ENCODE peak calls at places on chromosomes 16 and 17, in seven cellular contexts. N is colonic mucosa; Y is body of pancreas; P is substantia nigra; B is CD8-positive, alpha-beta T cell; S is ovary; Q is SJSA1. K is an unnamed sample.

GRCh38 chr16:30095166-30096078 is 591 bp downstream of the YPEL3 start:
- DNase-seq in Q (no peak), Y (peak), N (peak), P (no peak), B (no peak), S (peak), K (peak)

GRCh38 chr16:71467810-71468209 is 5.8 kb upstream of the ZNF23 start:
- DNase-seq in Y (no peak), B (peak), P (no peak), Q (no peak), S (peak), N (no peak), K (no peak)

GRCh38 chr17:72121164-72122001 is 563 bp downstream of the SOX9 start:
- DNase-seq in N (peak), B (no peak), Q (peak), P (peak), S (no peak), Y (peak), K (peak)

GRCh38 chr16:11024333-11025053 is 80.1 kb downstream of the CLEC16A start:
- DNase-seq in Y (no peak), N (no peak), P (no peak), B (no peak), S (no peak), Q (no peak), K (no peak)

GRCh38 chr17:3532859-3533142 is 24.8 kb downstream of the TRPV3 start:
- DNase-seq in S (no peak), P (no peak), B (no peak), Q (no peak), N (no peak), Y (no peak), K (no peak)

GRCh38 chr16:80938035-80938927 is 68.4 kb downstream of the CMC2 start:
- DNase-seq in P (no peak), Y (peak), Q (peak), S (peak), N (no peak), B (no peak), K (no peak)

GRCh38 chr16:84022641-84023040 is 20.0 kb downstream of the SLC38A8 start:
- DNase-seq in B (no peak), S (no peak), N (no peak), Q (no peak), Y (no peak), P (no peak), K (no peak)

GRCh38 chr17:49497147-49498036 is 2.3 kb downstream of the NGFR start:
- DNase-seq in B (no peak), S (peak), P (no peak), N (no peak), Q (no peak), Y (peak), K (no peak)

GRCh38 chr16:11349599-11350276 is 4.5 kb downstream of the RMI2 start:
- DNase-seq in Q (no peak), B (no peak), Y (peak), P (peak), S (peak), N (peak), K (peak)

GRCh38 chr16:73068546-73069401 is 20.8 kb upstream of the ZFHX3 start:
- DNase-seq in P (no peak), S (no peak), N (no peak), B (no peak), Q (no peak), Y (peak), K (peak)

GRCh38 chr16:72947379-72948237 is 100.3 kb downstream of the ZFHX3 start:
- DNase-seq in Y (peak), S (no peak), N (no peak), B (no peak), Q (no peak), P (no peak), K (no peak)

GRCh38 chr17:74280093-74280513 is 6.1 kb downstream of the DNAI2 start:
- DNase-seq in Q (no peak), B (peak), Y (no peak), S (no peak), N (no peak), P (no peak), K (peak)

GRCh38 chr16:85302018-85302847 is 190.0 kb upstream of the CIBAR2 start:
- DNase-seq in Y (peak), N (no peak), Q (no peak), P (no peak), B (no peak), S (no peak), K (no peak)

GRCh38 chr17:1709403-1709891 is 730 bp downstream of the TLCD2 start:
- DNase-seq in N (peak), B (no peak), S (no peak), Y (no peak), Q (no peak), P (no peak), K (no peak)

GRCh38 chr16:77677129-77677528 is 45.2 kb upstream of the NUDT7 start:
- DNase-seq in P (no peak), N (no peak), Q (no peak), S (no peak), B (no peak), Y (no peak), K (no peak)

GRCh38 chr16:57754354-57755060 is 18.9 kb downstream of the KATNB1 start:
- DNase-seq in B (no peak), Q (no peak), P (no peak), Y (no peak), N (no peak), S (no peak), K (peak)

GRCh38 chr17:4004517-4005295 is 40.5 kb upstream of the ATP2A3 start:
- DNase-seq in N (peak), Q (no peak), Y (peak), S (peak), B (peak), P (no peak), K (peak)

GRCh38 chr17:4598776-4599504 is 14.6 kb downstream of the SMTNL2 start:
- DNase-seq in Q (no peak), B (no peak), Y (no peak), S (peak), N (peak), P (no peak), K (no peak)

GRCh38 chr17:61442878-61443474 is 9.2 kb upstream of the TBX4 start:
- DNase-seq in Y (no peak), S (no peak), N (no peak), B (no peak), P (no peak), Q (no peak), K (no peak)

GRCh38 chr17:69883139-69883538 is 191.9 kb upstream of the KCNJ16 start:
- DNase-seq in Q (no peak), S (no peak), Y (no peak), P (no peak), N (no peak), B (no peak), K (no peak)

GRCh38 chr16:12788758-12789157 is 14.9 kb downstream of the CPPED1 start:
- DNase-seq in Y (no peak), Q (no peak), B (no peak), N (no peak), S (no peak), P (no peak), K (no peak)

GRCh38 chr16:10594312-10594950 is 14.0 kb upstream of the EMP2 start:
- DNase-seq in P (no peak), B (no peak), Q (no peak), S (no peak), N (peak), Y (peak), K (peak)

GRCh38 chr16:73216932-73217331 is 169.0 kb upstream of the ZFHX3 start:
- DNase-seq in Y (no peak), S (no peak), P (no peak), N (no peak), Q (no peak), B (no peak), K (no peak)

GRCh38 chr17:52147872-52148271 is 10.6 kb downstream of the CA10 start:
- DNase-seq in S (no peak), B (no peak), P (no peak), Y (no peak), Q (no peak), N (no peak), K (no peak)

GRCh38 chr16:84559311-84559932 is 55.0 kb upstream of the MEAK7 start:
- DNase-seq in S (no peak), Q (no peak), N (peak), P (no peak), Y (no peak), B (no peak), K (no peak)

GRCh38 chr16:89201467-89202377 is 1.4 kb upstream of the SLC22A31 start:
- DNase-seq in B (peak), Y (peak), N (peak), S (peak), Q (no peak), P (no peak), K (peak)

DNA sequence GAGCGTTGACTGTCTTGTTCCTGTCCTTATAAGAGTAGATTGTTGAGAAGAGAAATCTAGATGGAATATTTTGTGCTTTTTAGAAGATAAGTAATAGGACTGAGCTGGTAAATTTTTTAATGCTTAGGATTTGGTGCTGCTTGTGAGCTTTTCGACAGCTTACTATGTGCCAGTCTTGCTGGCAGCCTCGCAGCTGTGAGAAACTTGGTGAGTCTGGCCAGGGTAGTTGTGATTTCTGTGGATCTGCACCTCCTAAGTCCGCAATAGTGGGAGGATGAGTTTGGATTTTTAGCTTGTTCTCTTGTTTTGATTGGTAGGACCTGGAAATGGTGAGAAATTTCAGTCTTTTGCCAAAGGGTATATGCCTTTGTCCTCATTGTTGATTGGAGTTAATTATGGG is 3.6 kb downstream of the SOCS7 start:
- DNase-seq in S (no peak), N (no peak), Q (no peak), B (no peak), P (no peak), Y (no peak), K (no peak)
- H3K27ac ChIP-seq in S (no peak), N (no peak), Q (no peak), B (no peak), P (no peak), Y (no peak), K (no peak)

GRCh38 chr17:37494401-37494831 is 4.7 kb downstream of the DUSP14 start:
- DNase-seq in B (no peak), S (no peak), N (no peak), Q (no peak), Y (no peak), P (no peak), K (no peak)

GRCh38 chr17:37493249-37494027 is 3.7 kb downstream of the DUSP14 start:
- DNase-seq in N (no peak), S (no peak), Y (no peak), B (no peak), Q (no peak), P (no peak), K (no peak)

GRCh38 chr17:37490638-37491614 is 1.2 kb downstream of the DUSP14 start:
- DNase-seq in N (peak), S (peak), B (no peak), Q (peak), P (no peak), Y (peak), K (no peak)

GRCh38 chr17:37490022-37490587 is 414 bp downstream of the DUSP14 start:
- DNase-seq in B (peak), S (peak), N (peak), Q (peak), P (peak), Y (peak), K (peak)

DNA sequence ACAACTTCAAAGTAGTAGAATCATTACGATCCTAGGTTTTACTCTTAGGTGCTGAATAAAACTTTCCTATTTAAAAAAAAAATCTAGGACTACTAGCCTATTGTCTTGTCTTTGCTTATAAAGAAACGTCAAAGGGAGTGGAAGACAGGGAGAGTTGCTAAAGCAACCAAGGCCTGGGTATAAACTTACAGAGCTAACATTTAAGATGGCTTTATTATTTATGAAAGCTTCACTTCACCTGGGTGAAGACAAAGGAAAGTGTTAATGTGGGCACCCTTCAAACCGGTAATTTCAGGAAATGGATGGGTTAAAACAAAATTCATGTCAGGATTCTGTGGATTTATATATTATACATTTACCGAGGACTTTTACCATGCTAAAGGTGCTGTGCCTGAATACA is 2.5 kb downstream of the DUSP14 start:
- DNase-seq in Q (no peak), P (no peak), Y (no peak), S (no peak), N (no peak), B (no peak), K (no peak)
- H3K27ac ChIP-seq in Q (peak), P (no peak), Y (no peak), S (no peak), N (no peak), B (no peak), K (no peak)

GRCh38 chr16:68252383-68252782 is 7.2 kb downstream of the PLA2G15 start:
- DNase-seq in N (no peak), Q (no peak), P (no peak), B (no peak), S (no peak), Y (no peak), K (no peak)

GRCh38 chr16:68253721-68254120 is 8.5 kb downstream of the PLA2G15 start:
- DNase-seq in Y (no peak), S (no peak), B (no peak), N (no peak), P (no peak), Q (no peak), K (no peak)

GRCh38 chr16:68251812-68252211 is 6.6 kb downstream of the PLA2G15 start:
- DNase-seq in Q (no peak), N (no peak), S (no peak), B (no peak), P (no peak), Y (no peak), K (no peak)

GRCh38 chr16:68249361-68249760 is 4.2 kb downstream of the PLA2G15 start:
- DNase-seq in P (no peak), N (no peak), S (no peak), Q (no peak), Y (no peak), B (no peak), K (no peak)

DNA sequence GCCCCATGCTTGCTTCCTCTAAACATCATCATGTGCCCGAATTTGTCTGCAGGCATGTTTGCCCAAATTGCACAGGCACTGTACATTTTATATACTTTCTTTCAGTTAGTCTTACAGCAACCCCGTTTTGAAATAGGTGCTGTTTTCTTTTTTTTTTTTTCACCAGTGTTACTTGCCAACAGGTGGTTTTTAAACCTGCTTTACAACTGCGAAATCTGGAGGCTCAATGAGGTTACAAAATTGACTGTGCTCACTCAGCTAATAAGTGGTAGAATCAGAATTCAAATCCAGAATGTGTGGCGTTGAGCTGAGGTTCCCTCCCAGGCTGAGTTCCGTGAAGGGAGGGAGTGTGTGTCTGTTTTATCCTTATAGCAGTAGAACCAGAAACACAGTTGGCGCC is 5.8 kb downstream of the PLA2G15 start:
- DNase-seq in S (no peak), N (no peak), P (no peak), Q (no peak), Y (no peak), B (no peak), K (no peak)
- H3K27ac ChIP-seq in S (no peak), N (no peak), P (no peak), Q (no peak), Y (no peak), B (no peak), K (no peak)

GRCh38 chr17:28864991-28865849 is 10.4 kb downstream of the ERAL1 start:
- DNase-seq in Y (no peak), P (no peak), N (peak), B (no peak), Q (no peak), S (no peak), K (no peak)
- H3K27ac ChIP-seq in Y (no peak), P (no peak), N (peak), B (no peak), Q (peak), S (no peak), K (no peak)

GRCh38 chr16:66081967-66082366 is 284.5 kb upstream of the CDH5 start:
- DNase-seq in S (no peak), N (no peak), B (no peak), P (no peak), Y (no peak), Q (peak), K (no peak)
- H3K27ac ChIP-seq in S (no peak), N (no peak), B (no peak), P (no peak), Y (no peak), Q (peak), K (no peak)

DNA sequence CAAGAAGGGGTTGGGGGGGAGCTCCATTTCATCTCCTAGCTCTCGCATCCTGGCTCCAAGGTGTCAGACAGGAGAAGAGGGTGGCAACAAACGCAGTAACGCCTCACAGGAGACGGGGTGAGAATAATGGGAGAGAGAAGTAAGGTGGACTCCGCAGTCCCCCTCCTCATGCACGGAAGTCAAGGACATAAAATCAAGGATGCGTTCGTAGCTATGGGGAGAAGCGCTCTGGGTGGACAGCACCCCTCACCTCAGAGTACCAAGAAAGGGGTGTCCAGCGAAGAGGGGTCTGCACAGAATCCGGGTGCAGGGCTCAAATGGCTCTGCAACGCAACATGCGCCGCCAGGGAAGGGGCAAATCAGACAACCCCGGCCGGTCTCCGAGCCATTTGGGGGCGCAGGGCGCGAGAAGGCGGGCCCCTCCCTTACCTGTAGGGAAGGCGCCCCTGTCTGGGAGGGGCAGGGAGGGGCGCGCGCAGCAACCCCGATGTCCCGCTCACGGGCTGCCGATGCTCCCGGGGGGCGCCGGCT is 551 bp downstream of the HDAC5 start:
- DNase-seq in B (no peak), N (no peak), P (no peak), Q (peak), Y (no peak), S (no peak), K (peak)
- H3K27ac ChIP-seq in B (peak), N (peak), P (peak), Q (peak), Y (peak), S (peak), K (peak)

DNA sequence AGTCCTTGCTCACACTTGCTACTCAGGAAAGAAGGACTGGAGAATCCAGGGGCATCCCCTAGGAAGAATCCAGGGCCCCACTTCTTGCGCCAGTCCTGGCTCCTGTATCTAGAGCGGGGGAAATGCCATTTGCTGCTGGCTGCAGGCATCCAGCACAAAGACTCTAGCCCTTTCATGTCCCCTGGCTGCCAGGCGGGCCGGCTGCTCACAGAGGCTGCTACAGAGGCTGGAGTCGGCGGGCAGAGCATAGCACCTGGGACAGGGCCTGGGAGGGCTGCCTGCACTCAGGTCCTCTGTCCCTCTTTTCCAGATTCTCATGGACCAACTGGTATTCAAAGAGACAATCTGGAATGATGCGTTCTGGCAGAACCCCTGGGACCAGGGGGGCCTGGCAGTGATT is 13.8 kb downstream of the SMIM5 start:
- DNase-seq in Y (no peak), Q (no peak), N (no peak), B (no peak), P (no peak), S (no peak), K (no peak)
- H3K27ac ChIP-seq in Y (peak), Q (no peak), N (peak), B (no peak), P (peak), S (no peak), K (peak)

DNA sequence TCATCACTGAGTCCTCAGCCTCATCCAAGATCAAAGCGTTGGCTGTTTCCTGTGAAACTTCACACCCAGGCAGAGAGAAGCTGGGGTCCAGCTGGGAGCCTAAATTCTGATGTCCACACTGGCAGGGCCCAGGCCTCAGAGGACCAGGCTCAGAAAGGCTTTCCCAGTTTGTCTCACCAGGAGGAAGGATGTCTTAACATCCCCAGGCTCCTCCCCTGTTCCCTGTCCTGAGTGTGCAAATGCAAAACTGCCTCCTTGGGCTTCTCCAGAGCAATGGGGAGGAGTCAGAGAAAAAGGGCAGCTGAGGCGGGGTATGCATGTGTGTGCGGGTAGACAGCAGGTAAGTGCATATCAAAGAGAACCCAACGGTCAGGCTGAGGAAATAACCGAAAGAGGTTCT is 45.7 kb downstream of the CUEDC1 start:
- DNase-seq in S (no peak), N (no peak), B (no peak), P (no peak), Y (no peak), Q (no peak), K (no peak)
- H3K27ac ChIP-seq in S (no peak), N (no peak), B (no peak), P (peak), Y (no peak), Q (no peak), K (no peak)

GRCh38 chr17:39659286-39660010 is 5.7 kb upstream of the TCAP start:
- DNase-seq in N (no peak), Q (no peak), B (no peak), P (no peak), Y (no peak), S (peak), K (no peak)
- H3K27ac ChIP-seq in N (no peak), Q (no peak), B (peak), P (peak), Y (no peak), S (no peak), K (peak)

DNA sequence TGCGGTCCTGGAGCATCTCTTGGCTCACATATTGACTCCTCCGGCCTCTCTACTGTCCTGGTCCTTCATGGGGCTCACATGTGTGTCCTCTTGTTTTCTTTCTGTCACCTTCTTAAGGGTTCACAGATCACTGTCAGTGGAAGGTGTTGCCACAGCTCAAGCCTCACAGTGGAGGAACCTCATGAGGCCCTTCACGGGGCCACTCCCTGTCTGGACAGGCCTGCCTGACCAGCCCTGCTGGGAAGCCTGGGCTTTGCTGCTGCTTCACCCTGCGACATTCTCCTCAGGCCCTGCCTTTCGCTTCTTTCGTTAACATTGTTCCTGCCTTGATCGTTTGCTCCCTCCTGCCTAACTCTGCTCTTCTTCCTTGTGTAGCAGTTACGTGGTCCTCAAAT is 56.0 kb downstream of the WDR45B start:
- DNase-seq in Y (no peak), S (no peak), P (no peak), B (no peak), Q (no peak), N (peak), K (peak)
- H3K27ac ChIP-seq in Y (peak), S (peak), P (peak), B (peak), Q (no peak), N (peak), K (peak)

K was measured in lower lobe of right lung.